ENCODE peak calls at places on chromosomes 7 and 10, in five cellular contexts. F is A172, R is EH, I is GF-D8, X is iPS-NIHi11. U is an unnamed sample.

GRCh38 chr10:133310789-133311188 is 2.1 kb downstream of the ZNF511 start:
- DNase-seq in F (no peak), R (no peak), I (no peak), X (no peak), U (no peak)

GRCh38 chr10:51109821-51110533 is 35.7 kb downstream of the PRKG1 start:
- DNase-seq in F (no peak), R (peak), I (no peak), X (no peak), U (peak)

GRCh38 chr10:75329190-75329745 is 72.3 kb downstream of the ZNF503 start:
- DNase-seq in F (no peak), R (no peak), I (no peak), X (no peak), U (no peak)

GRCh38 chr7:157652954-157653826 is 316.4 kb downstream of the DNAJB6 start:
- DNase-seq in F (no peak), R (no peak), I (no peak), X (no peak), U (no peak)

GRCh38 chr10:107733328-107733727 is 568.8 kb upstream of the SORCS1 start:
- DNase-seq in F (peak), R (no peak), I (no peak), X (no peak), U (peak)

GRCh38 chr7:74343281-74344127 is 54.3 kb downstream of the CLIP2 start:
- DNase-seq in F (peak), R (peak), I (no peak), X (no peak), U (peak)

GRCh38 chr7:100267648-100268047 is 39.9 kb upstream of the SPDYE3 start:
- DNase-seq in F (no peak), R (no peak), I (no peak), X (no peak), U (no peak)

GRCh38 chr7:3673524-3673923 is 372.5 kb downstream of the SDK1 start:
- DNase-seq in F (peak), R (no peak), I (no peak), X (peak), U (no peak)

GRCh38 chr10:85978566-85979358 is 387.8 kb downstream of the GRID1 start:
- DNase-seq in F (no peak), R (no peak), I (no peak), X (no peak), U (no peak)

GRCh38 chr7:155824195-155824915 is 12.1 kb upstream of the SHH start:
- DNase-seq in F (peak), R (no peak), I (no peak), X (no peak), U (no peak)

GRCh38 chr7:33639552-33640197 is 265.7 kb upstream of the BMPER start:
- DNase-seq in F (no peak), R (peak), I (no peak), X (no peak), U (peak)

GRCh38 chr7:131826960-131827359 is 270.5 kb upstream of the PODXL start:
- DNase-seq in F (no peak), R (no peak), I (no peak), X (no peak), U (no peak)

U was measured in adipocyte.